ENCODE peak calls at places on chromosomes 2 and 18, in four cellular contexts. W, I, E and F are unnamed samples.

GRCh38 chr2:12589802-12590320 is 126.9 kb upstream of the TRIB2 start:
- DNase-seq in W (peak), I (no peak), E (no peak), F (no peak)

GRCh38 chr2:44817673-44818335 is 123.7 kb upstream of the SIX3 start:
- DNase-seq in W (no peak), I (no peak), E (no peak), F (no peak)

GRCh38 chr2:202950592-202950991 is 38.5 kb downstream of the CARF start:
- DNase-seq in W (no peak), I (no peak), E (no peak), F (no peak)

GRCh38 chr2:100068395-100068794 is 74.0 kb downstream of the AFF3 start:
- DNase-seq in W (no peak), I (no peak), E (no peak), F (no peak)

GRCh38 chr2:45674035-45674791 is 22.7 kb downstream of the PRKCE start:
- DNase-seq in W (no peak), I (no peak), E (no peak), F (no peak)

GRCh38 chr2:45637440-45637839 is 14.0 kb upstream of the PRKCE start:
- DNase-seq in W (no peak), I (peak), E (no peak), F (no peak)

GRCh38 chr2:233100192-233100998 is 40.3 kb downstream of the INPP5D start:
- DNase-seq in W (no peak), I (no peak), E (no peak), F (no peak)

GRCh38 chr2:45278345-45279078 is 269.3 kb upstream of the SIX2 start:
- DNase-seq in W (no peak), I (no peak), E (no peak), F (no peak)

GRCh38 chr2:226213717-226214116 is 585.9 kb downstream of the IRS1 start:
- DNase-seq in W (no peak), I (no peak), E (no peak), F (no peak)

GRCh38 chr2:117536139-117536538 is 278.4 kb upstream of the DDX18 start:
- DNase-seq in W (peak), I (no peak), E (no peak), F (no peak)

GRCh38 chr2:70552501-70553333 is 909 bp downstream of the TGFA start:
- DNase-seq in W (peak), I (no peak), E (no peak), F (no peak)

GRCh38 chr18:37617623-37618022 is 52.0 kb upstream of the CELF4 start:
- DNase-seq in W (no peak), I (no peak), E (no peak), F (no peak)

GRCh38 chr18:79917351-79918088 is 33.9 kb downstream of the SLC66A2 start:
- DNase-seq in W (no peak), I (no peak), E (no peak), F (no peak)

GRCh38 chr2:12803616-12804015 is 86.9 kb downstream of the TRIB2 start:
- DNase-seq in W (no peak), I (no peak), E (no peak), F (no peak)

GRCh38 chr2:20744366-20745335 is 77.7 kb downstream of the GDF7 start:
- DNase-seq in W (no peak), I (no peak), E (no peak), F (no peak)

GRCh38 chr2:2812117-2812516 is 481.0 kb upstream of the MYT1L start:
- DNase-seq in W (no peak), I (no peak), E (no peak), F (no peak)

GRCh38 chr2:71815701-71816100 is 332.0 kb downstream of the CYP26B1 start:
- DNase-seq in W (no peak), I (no peak), E (no peak), F (no peak)

GRCh38 chr2:191385416-191386160 is 140.4 kb downstream of the MYO1B start:
- DNase-seq in W (no peak), I (no peak), E (no peak), F (no peak)

GRCh38 chr2:233997726-233998125 is 52.8 kb upstream of the SPP2 start:
- DNase-seq in W (no peak), I (no peak), E (no peak), F (no peak)

GRCh38 chr2:24101992-24102391 is 17.4 kb upstream of the TP53I3 start:
- DNase-seq in W (no peak), I (no peak), E (no peak), F (no peak)

GRCh38 chr2:235709969-235710879 is 216.4 kb downstream of the AGAP1 start:
- DNase-seq in W (peak), I (no peak), E (no peak), F (no peak)

GRCh38 chr18:35041752-35042379 is 653 bp downstream of the MAPRE2 start:
- DNase-seq in W (peak), I (no peak), E (no peak), F (no peak)

GRCh38 chr2:81901017-81901416 is 1596.5 kb upstream of the LRRTM1 start:
- DNase-seq in W (peak), I (no peak), E (no peak), F (no peak)

GRCh38 chr2:68088950-68089349 is 26.1 kb upstream of the C1D start:
- DNase-seq in W (no peak), I (no peak), E (no peak), F (no peak)

GRCh38 chr2:148568597-148568996 is 76.0 kb upstream of the EPC2 start:
- DNase-seq in W (no peak), I (no peak), E (no peak), F (no peak)

GRCh38 chr2:224952942-224953657 is 89.2 kb downstream of the DOCK10 start:
- DNase-seq in W (no peak), I (no peak), E (no peak), F (no peak)

GRCh38 chr2:160433466-160434172 is 60.0 kb downstream of the RBMS1 start:
- DNase-seq in W (no peak), I (no peak), E (no peak), F (no peak)

GRCh38 chr2:120591572-120591971 is 144.1 kb upstream of the GLI2 start:
- DNase-seq in W (no peak), I (no peak), E (no peak), F (no peak)

GRCh38 chr2:216242365-216242764 is 129.9 kb downstream of the MARCHF4 start:
- DNase-seq in W (peak), I (no peak), E (no peak), F (no peak)

GRCh38 chr18:68797901-68798300 is at the start of gene CCDC102B:
- DNase-seq in W (no peak), I (no peak), E (no peak), F (no peak)

GRCh38 chr18:76859474-76860339 is 37.4 kb downstream of the ZNF236 start:
- DNase-seq in W (no peak), I (no peak), E (no peak), F (no peak)

GRCh38 chr2:28394331-28394877 is 1.7 kb downstream of the FOSL2 start:
- DNase-seq in W (no peak), I (no peak), E (peak), F (no peak)

GRCh38 chr18:36179562-36180334 is 7.5 kb upstream of the MOCOS start:
- DNase-seq in W (no peak), I (no peak), E (peak), F (peak)

GRCh38 chr2:212905640-212906201 is 245.7 kb downstream of the IKZF2 start:
- DNase-seq in W (peak), I (peak), E (no peak), F (no peak)

GRCh38 chr2:96537066-96537733 is 648 bp downstream of the ARID5A start:
- DNase-seq in W (peak), I (no peak), E (peak), F (peak)

GRCh38 chr2:160157861-160158813 is 41.9 kb downstream of the ITGB6 start:
- DNase-seq in W (peak), I (peak), E (no peak), F (no peak)

DNA sequence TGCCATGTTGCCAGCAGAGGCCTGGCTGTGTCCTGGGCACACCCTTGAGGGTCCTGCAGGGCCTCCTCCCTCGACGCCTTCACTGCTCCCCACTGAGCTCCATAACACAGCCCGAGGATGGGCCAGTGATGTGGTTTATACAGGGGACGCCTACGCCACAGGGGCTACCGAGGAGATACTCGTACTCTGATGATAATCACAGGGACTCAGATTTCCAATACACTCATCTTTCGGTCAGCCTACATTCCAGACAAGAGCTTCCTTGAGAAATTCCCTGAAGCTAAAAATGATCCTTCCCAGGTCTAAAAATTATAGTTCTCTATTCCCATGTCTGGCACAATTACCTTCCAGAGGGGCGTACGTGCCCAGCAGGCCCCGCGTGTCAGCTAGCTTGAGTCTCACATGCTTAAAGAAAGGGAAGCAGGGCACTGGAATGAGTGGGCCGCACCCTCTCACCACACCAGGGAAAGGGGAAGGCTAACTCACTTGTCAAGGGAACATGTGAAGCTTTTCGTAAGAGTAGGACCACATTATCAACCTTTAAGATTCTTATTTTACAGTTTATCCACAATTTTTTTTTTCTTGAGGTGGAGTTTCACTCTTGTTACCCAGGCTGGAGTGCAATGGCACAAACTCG is 159.5 kb upstream of the NDUFV2 start:
- DNase-seq in W (no peak), I (no peak), E (no peak), F (no peak)
- H3K27ac ChIP-seq in W (no peak), I (no peak), E (no peak), F (no peak)

GRCh38 chr18:7754258-7754657 is 187.1 kb downstream of the PTPRM start:
- DNase-seq in W (no peak), I (no peak), E (no peak), F (no peak)

GRCh38 chr18:7755753-7756475 is 188.8 kb downstream of the PTPRM start:
- DNase-seq in W (no peak), I (no peak), E (no peak), F (no peak)

GRCh38 chr18:7757175-7757574 is 190.1 kb downstream of the PTPRM start:
- DNase-seq in W (no peak), I (no peak), E (no peak), F (no peak)

GRCh38 chr18:7750966-7751365 is 183.8 kb downstream of the PTPRM start:
- DNase-seq in W (no peak), I (no peak), E (no peak), F (no peak)

DNA sequence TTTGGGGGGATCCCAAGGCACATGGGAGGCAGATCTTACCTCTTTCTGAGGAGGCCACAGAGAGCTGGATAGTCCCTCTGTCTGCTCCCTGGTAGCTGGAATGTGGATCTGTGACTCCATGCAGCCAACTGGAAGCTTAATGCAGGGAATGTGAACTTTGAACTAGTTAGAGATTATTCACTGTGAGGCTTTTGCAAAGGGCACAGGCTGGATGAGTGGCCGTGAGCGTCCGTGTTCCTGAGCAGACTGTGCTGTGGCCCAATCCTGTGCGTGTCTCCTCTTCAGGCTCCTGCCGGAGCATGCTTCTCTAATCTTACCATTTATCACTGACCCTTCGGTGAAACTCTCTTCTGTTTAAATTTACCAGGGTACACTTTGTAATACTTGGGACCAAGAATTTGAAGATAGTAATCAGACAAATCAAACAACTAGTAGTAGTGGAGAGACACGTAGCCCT is 187.6 kb downstream of the PTPRM start:
- DNase-seq in W (peak), I (no peak), E (no peak), F (peak)
- H3K27ac ChIP-seq in W (no peak), I (no peak), E (no peak), F (peak)

DNA sequence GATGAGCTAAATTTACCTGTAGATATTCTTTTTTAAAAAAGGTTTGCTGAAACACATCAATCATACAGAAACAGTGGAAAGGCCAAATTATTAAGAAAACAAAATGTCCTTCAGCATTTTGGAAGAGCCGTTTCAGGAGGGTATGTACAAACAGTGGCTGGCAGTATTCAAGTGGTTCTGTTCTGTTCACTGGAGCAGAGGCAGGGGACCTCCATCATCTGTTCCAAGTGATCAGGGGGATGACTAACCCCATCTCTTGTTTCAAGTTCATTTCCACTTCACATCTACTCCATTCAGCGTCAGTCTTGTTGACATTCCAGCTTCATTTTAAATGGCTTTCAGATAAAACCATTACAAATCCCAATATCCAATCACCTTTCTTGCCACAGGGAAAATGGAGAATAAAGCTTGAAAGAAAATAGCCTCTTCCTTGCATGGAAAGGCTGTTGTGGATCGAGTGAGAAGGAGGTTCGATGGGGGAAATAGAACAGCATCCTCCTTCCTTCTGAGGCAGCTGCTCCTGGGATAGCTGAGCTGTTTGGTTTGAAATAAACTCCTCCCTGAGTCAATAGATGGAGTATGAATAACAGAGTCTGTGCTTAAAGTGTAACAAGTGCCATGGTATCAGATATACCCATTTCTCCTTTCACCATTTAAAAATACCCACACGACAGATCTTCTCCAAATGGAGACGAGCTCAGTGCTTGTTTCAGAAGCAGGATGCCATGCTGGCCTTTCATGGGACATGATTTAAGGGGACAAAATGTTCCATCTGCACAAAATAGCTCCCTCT is 63.7 kb upstream of the OTOF start:
- DNase-seq in W (no peak), I (no peak), E (no peak), F (no peak)
- H3K27ac ChIP-seq in W (no peak), I (no peak), E (no peak), F (no peak)

DNA sequence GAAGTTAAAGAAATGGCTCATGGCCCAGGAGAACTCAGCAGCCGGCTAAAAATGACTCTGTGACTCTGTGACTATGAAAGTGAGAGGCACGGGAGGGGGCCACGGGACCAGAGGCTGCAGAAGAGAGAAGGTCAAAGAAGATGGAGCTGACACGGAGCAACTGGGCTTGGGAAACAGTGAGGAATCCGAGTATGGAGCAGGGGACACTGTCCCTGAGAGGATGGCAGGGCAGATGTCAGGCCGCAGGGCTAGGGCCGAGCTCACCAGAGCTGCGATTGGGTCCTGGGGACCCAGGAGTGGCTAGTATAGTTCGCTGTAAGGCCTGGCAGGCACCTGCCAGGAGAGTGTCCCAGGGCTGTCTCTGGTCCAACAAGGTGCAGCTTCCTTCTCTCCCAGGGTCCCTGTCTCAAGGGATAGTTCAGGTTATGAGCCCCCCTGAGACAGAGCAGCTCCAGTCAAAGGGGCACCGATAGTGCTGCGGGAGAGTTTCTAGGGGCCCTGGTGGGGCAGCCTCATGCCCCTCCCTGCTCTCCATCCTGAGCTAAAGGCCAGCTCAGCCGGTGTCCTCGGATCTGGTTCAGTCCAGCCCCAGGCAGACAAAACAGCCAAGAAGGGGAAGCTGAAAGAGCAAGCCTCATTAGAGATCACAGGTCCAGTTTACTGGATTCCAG is 42.7 kb downstream of the CIB4 start:
- DNase-seq in W (peak), I (no peak), E (no peak), F (no peak)
- H3K27ac ChIP-seq in W (peak), I (no peak), E (no peak), F (no peak)

DNA sequence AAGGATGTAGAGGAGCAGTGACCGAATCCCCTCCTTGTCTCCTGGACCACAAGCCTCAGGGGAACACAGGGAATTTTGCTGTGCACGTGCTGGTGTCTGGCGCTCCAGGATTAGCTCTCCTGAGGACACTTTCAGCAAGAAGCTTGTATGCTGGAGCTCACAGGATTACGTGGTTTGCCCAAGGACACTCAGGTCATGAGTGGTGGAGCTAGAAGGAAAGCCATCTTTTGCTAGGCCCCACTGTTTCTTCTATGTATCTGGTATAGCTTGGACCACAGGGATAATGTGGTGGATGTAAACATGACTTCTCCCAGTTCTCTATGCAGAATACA is 202.3 kb downstream of the RNF144A start:
- DNase-seq in W (no peak), I (no peak), E (no peak), F (no peak)
- H3K27ac ChIP-seq in W (no peak), I (no peak), E (no peak), F (no peak)

GRCh38 chr2:10963155-10963554 is 51.4 kb downstream of the KCNF1 start:
- DNase-seq in W (no peak), I (no peak), E (no peak), F (no peak)
- H3K27ac ChIP-seq in W (no peak), I (no peak), E (no peak), F (no peak)

DNA sequence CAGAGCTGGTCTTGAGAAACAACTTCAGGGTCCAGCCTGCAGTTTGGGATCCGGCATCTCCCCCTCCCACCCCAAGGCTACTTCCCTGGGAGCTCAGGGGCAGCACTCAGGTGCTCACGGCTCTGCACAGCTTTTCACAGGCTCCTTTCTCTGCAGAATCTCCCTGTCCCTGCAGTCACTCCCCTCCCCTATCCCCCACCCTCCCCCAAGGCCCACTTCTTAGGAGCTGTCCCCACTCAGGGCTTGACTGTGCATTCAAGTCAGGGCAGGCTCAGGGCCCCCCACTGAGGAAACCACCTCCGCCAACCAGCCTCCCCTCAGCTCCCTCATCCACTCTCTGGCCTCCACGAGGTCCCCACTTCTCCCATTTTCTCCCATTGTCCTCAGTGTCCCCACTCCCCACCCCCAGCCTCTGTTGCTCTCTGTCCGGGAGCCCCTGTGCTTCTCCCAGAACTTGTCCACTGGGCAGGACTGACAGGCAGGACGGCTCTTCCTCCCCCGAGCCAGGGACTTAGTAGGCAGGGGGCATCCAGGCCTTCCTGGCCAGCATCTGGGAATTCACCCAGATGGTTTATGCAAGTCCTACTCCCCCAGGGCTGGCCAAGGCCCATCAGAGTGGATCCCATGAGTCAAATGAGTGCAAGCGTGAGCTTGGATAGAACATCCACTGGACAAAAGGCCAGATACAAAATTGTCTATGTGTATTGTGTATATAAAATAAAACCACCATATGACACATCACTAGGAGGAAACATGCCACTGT is 7.6 kb downstream of the NMUR1 start:
- DNase-seq in W (no peak), I (no peak), E (no peak), F (no peak)
- H3K27ac ChIP-seq in W (no peak), I (no peak), E (no peak), F (no peak)

GRCh38 chr18:8868276-8868675 is 162.9 kb downstream of the MTCL1 start:
- DNase-seq in W (no peak), I (no peak), E (no peak), F (no peak)
- H3K27ac ChIP-seq in W (no peak), I (no peak), E (no peak), F (no peak)

DNA sequence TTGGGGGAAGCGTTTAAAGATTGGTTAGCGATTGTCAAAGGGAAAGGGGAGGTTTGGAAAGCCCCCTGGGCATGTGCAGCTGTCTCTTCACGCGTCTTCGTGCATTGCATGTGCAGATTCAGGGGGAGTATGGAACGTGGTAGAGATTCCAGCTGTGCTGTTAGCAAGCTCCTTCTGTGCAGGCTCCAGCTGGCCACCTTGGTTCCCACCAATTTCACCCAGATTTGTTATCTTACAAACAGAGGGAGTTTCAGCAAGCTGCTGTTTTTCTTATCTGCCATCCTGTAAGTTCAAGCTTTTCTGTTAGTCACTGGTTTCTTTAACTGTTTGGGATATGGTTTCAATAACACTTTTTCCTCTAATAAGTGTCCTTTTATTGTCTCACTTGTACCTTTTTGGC is 30.4 kb downstream of the FARP2 start:
- DNase-seq in W (no peak), I (no peak), E (no peak), F (no peak)
- H3K27ac ChIP-seq in W (no peak), I (no peak), E (no peak), F (no peak)